ENCODE peak calls at places on chromosomes 3 and 15, in four cellular contexts. R, D, W and I are unnamed samples.
A peak's percentile ranks its signal among the peaks of the same experiment; 100 is the strongest.

GRCh38 chr3:98376631-98377030 is 13.8 kb upstream of the OR5K3 start:
- DNase-seq in W (no peak), R (no peak), D (no peak), I (no peak)

GRCh38 chr3:142802891-142803290 is 79.1 kb downstream of the TRPC1 start:
- DNase-seq in W (no peak), R (no peak), D (no peak), I (no peak)

GRCh38 chr15:74614744-74615312 is 808 bp upstream of the CLK3 start:
- DNase-seq in W (peak; percentile 62), D (peak; percentile 94), R (no peak), I (no peak)

GRCh38 chr15:73951044-73951561 is 24.8 kb downstream of the LOXL1 start:
- DNase-seq in W (no peak), R (peak; percentile 83), D (peak; percentile 81), I (peak; percentile 98)

GRCh38 chr3:43286886-43287301 is 554 bp downstream of the SNRK start:
- DNase-seq in D (no peak), R (no peak), W (no peak), I (no peak)

GRCh38 chr3:194485876-194486539 is 794 bp downstream of the ATP13A3 start:
- DNase-seq in W (no peak), R (no peak), D (peak; percentile 69), I (peak; percentile 46)

GRCh38 chr3:183817639-183818038 is 7.7 kb downstream of the MAP6D1 start:
- DNase-seq in R (no peak), W (no peak), D (no peak), I (no peak)

GRCh38 chr3:51408021-51408420 is 16.9 kb downstream of the RBM15B start:
- DNase-seq in W (no peak), D (no peak), R (no peak), I (no peak)

GRCh38 chr3:58349792-58350626 is 17.3 kb downstream of the PXK start:
- DNase-seq in R (no peak), D (no peak), W (peak; percentile 87), I (no peak)

GRCh38 chr3:176766862-176767261 is 430.4 kb downstream of the TBL1XR1 start:
- DNase-seq in D (no peak), W (no peak), R (no peak), I (no peak)

GRCh38 chr3:11162401-11163345 is 8.4 kb downstream of the HRH1 start:
- DNase-seq in W (no peak), R (no peak), D (no peak), I (no peak)

GRCh38 chr15:83656943-83657528 is 3.1 kb downstream of the ADAMTSL3 start:
- DNase-seq in D (no peak), R (peak; percentile 61), W (no peak), I (no peak)

GRCh38 chr3:187641319-187641976 is 28.7 kb downstream of the SST start:
- DNase-seq in R (no peak), W (no peak), D (no peak), I (no peak)

GRCh38 chr3:8338424-8338823 is 163.2 kb upstream of the LMCD1 start:
- DNase-seq in D (no peak), R (no peak), W (no peak), I (no peak)

GRCh38 chr3:32120480-32120879 is 14.1 kb downstream of the GPD1L start:
- DNase-seq in D (no peak), R (no peak), W (no peak), I (no peak)

GRCh38 chr15:41819455-41820050 is 8.3 kb upstream of the JMJD7 start:
- DNase-seq in R (no peak), D (no peak), W (no peak), I (no peak)

GRCh38 chr15:64287953-64288352 is 68.0 kb downstream of the CSNK1G1 start:
- DNase-seq in R (no peak), W (no peak), D (no peak), I (no peak)

GRCh38 chr3:14771593-14772497 is 46.9 kb upstream of the FGD5 start:
- DNase-seq in D (peak; percentile 45), R (no peak), W (no peak), I (no peak)

DNA sequence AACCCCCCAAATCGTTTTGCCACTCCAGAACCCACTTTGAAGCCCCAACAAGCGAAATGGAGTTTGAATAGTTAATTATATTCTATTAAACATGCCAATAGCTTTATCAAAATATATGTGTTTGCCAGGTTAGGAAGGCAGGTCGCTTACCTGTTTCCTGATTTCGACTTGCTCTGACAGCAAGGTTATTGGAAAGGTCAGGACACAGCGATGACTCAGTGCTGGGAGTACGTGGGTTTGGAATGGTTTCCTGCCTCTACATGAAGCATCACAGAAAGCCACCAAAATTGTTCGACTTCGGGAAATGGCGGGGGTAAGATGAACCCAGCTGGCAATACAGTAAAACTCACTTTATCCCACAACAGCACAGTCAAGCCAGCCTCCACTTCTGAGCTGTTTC is 135.6 kb upstream of the ABI3BP start:
- DNase-seq in W (no peak), R (no peak), D (no peak), I (peak; percentile 73)
- TF ChIP-seq EZH2 in W (no peak), R (no peak), D (no peak), I (no peak)

GRCh38 chr3:114213262-114213668 is 24.1 kb downstream of the ZNF80 start:
- DNase-seq in R (no peak), D (no peak), W (no peak), I (peak; percentile 82)
- TF ChIP-seq MYC in R (no peak), D (no peak), W (no peak), I (no peak)

GRCh38 chr3:16052964-16053363 is 121.5 kb upstream of the GALNT15 start:
- DNase-seq in R (no peak), D (no peak), W (no peak), I (no peak)
- TF ChIP-seq EZH2 in R (no peak), D (no peak), W (no peak), I (no peak)

GRCh38 chr15:100777821-100778220 is 101.8 kb upstream of the ALDH1A3 start:
- DNase-seq in D (no peak), R (no peak), W (no peak), I (no peak)
- TF ChIP-seq MYC in D (no peak), R (no peak), W (no peak), I (no peak)

GRCh38 chr3:113873293-113873692 is 34.7 kb downstream of the GRAMD1C start:
- DNase-seq in R (no peak), D (no peak), W (no peak), I (no peak)

DNA sequence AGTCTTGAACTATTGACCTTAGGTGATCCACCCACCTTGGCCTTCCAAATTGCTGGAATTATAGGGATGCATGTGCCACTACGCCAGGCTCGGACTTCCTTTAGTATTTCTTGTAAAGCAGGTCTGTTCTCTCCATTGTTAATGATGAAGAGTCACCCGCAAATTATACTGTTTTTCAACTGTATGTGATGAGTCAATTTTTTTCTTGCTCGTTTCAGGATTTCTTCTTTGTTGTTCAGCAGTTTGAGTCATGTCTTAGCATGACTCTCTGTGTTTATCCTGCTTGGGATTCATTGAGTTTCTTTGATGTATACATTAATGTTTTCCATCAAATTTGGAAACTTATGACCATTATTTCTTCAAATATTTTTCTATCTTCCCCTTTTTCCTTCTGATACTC is 28.9 kb downstream of the GRAMD1C start:
- DNase-seq in W (no peak), R (no peak), D (no peak), I (no peak)
- TF ChIP-seq EZH2 in W (no peak), R (no peak), D (no peak), I (no peak)

DNA sequence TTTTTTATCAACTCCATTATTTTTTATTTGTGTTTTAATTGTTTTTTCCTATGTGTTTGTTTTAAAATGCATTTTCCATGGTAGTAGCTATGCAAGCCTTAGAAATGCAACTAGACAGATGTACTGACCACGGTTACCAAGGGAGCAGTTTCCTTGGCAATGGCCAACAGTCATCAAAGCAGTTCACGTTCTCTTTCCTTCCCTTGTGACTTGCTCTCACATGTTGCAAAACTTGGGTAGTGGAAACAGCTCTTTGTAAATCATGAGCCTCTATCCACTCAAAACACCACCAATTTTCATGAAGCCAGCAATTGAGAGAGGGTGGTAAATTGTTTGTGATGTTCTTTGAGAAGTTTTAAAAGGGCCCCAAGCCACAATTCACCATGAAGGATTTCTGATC is 499.4 kb upstream of the MDFIC2 start:
- DNase-seq in D (no peak), R (no peak), W (no peak), I (no peak)
- TF ChIP-seq MYC in D (no peak), R (no peak), W (no peak), I (no peak)

GRCh38 chr3:138942861-138943623 is 3.9 kb downstream of the FOXL2 start:
- DNase-seq in W (no peak), D (peak; percentile 53), R (no peak), I (no peak)
- TF ChIP-seq EZH2 in W (peak; percentile 69), D (no peak), R (no peak), I (no peak)

GRCh38 chr3:28218071-28218916 is 23.1 kb upstream of the CMC1 start:
- DNase-seq in D (no peak), R (no peak), W (peak; percentile 28), I (no peak)
- TF ChIP-seq MYC in D (no peak), R (no peak), W (no peak), I (no peak)

GRCh38 chr15:59997070-59997701 is 6.9 kb upstream of the FOXB1 start:
- DNase-seq in W (no peak), R (no peak), D (peak; percentile 45), I (no peak)
- TF ChIP-seq EZH2 in W (no peak), R (peak; percentile 81), D (no peak), I (peak; percentile 76)